ENCODE peak calls at places on chromosome 7, in four cellular contexts. One of them, this sample, is unnamed.

GRCh38 chr7:85914437-85914836 is 727.6 kb upstream of the SEMA3D start:
- DNase-seq in heart left ventricle: no peak
- DNase-seq in lower leg skin: no peak
- DNase-seq in breast epithelium: no peak
- DNase-seq in this sample: no peak

GRCh38 chr7:17681965-17682364 is 258.3 kb downstream of the SNX13 start:
- DNase-seq in heart left ventricle: no peak
- DNase-seq in lower leg skin: no peak
- DNase-seq in breast epithelium: no peak
- DNase-seq in this sample: no peak

GRCh38 chr7:39948375-39948774 is 1.7 kb upstream of the CDK13 start:
- DNase-seq in heart left ventricle: no peak
- DNase-seq in lower leg skin: no peak
- DNase-seq in breast epithelium: no peak
- DNase-seq in this sample: no peak

GRCh38 chr7:132666786-132667185 is 90.5 kb upstream of the PLXNA4 start:
- DNase-seq in heart left ventricle: no peak
- DNase-seq in lower leg skin: no peak
- DNase-seq in breast epithelium: no peak
- DNase-seq in this sample: no peak

GRCh38 chr7:97639036-97639435 is 92.8 kb upstream of the TAC1 start:
- DNase-seq in heart left ventricle: no peak
- DNase-seq in lower leg skin: no peak
- DNase-seq in breast epithelium: no peak
- DNase-seq in this sample: no peak

GRCh38 chr7:143299840-143300239 is 11.7 kb downstream of the CASP2 start:
- DNase-seq in heart left ventricle: no peak
- DNase-seq in lower leg skin: no peak
- DNase-seq in breast epithelium: no peak
- DNase-seq in this sample: no peak

GRCh38 chr7:38070718-38071117 is 107.3 kb upstream of the STARD3NL start:
- DNase-seq in heart left ventricle: no peak
- DNase-seq in lower leg skin: no peak
- DNase-seq in breast epithelium: no peak
- DNase-seq in this sample: no peak

GRCh38 chr7:20519641-20520040 is 95.8 kb upstream of the ABCB5 start:
- DNase-seq in heart left ventricle: no peak
- DNase-seq in lower leg skin: no peak
- DNase-seq in breast epithelium: no peak
- DNase-seq in this sample: no peak

GRCh38 chr7:55489552-55489951 is 82.8 kb downstream of the VOPP1 start:
- DNase-seq in heart left ventricle: no peak
- DNase-seq in lower leg skin: no peak
- DNase-seq in breast epithelium: no peak
- DNase-seq in this sample: no peak

GRCh38 chr7:43513236-43513635 is 69.7 kb upstream of the STK17A start:
- DNase-seq in heart left ventricle: no peak
- DNase-seq in lower leg skin: no peak
- DNase-seq in breast epithelium: no peak
- DNase-seq in this sample: no peak

GRCh38 chr7:922334-923107 is 32.0 kb downstream of the ADAP1 start:
- DNase-seq in heart left ventricle: peak
- DNase-seq in lower leg skin: no peak
- DNase-seq in breast epithelium: no peak
- DNase-seq in this sample: peak

GRCh38 chr7:8481752-8482446 is 48.5 kb downstream of the NXPH1 start:
- DNase-seq in heart left ventricle: peak
- DNase-seq in lower leg skin: peak
- DNase-seq in breast epithelium: no peak
- DNase-seq in this sample: no peak

GRCh38 chr7:18799899-18800298 is 304.4 kb downstream of the HDAC9 start:
- DNase-seq in heart left ventricle: no peak
- DNase-seq in lower leg skin: no peak
- DNase-seq in breast epithelium: no peak
- DNase-seq in this sample: no peak

GRCh38 chr7:67854236-67854635 is 857.6 kb downstream of the TYW1 start:
- DNase-seq in heart left ventricle: no peak
- DNase-seq in lower leg skin: no peak
- DNase-seq in breast epithelium: no peak
- DNase-seq in this sample: no peak

GRCh38 chr7:90320801-90321494 is at the start of gene FAM237B:
- DNase-seq in heart left ventricle: no peak
- DNase-seq in lower leg skin: no peak
- DNase-seq in breast epithelium: no peak
- DNase-seq in this sample: no peak

GRCh38 chr7:157483515-157483914 is 146.7 kb downstream of the DNAJB6 start:
- DNase-seq in heart left ventricle: no peak
- DNase-seq in lower leg skin: no peak
- DNase-seq in breast epithelium: no peak
- DNase-seq in this sample: no peak

GRCh38 chr7:47375121-47375551 is 206.8 kb downstream of the TNS3 start:
- DNase-seq in heart left ventricle: no peak
- DNase-seq in lower leg skin: no peak
- DNase-seq in breast epithelium: no peak
- DNase-seq in this sample: no peak

GRCh38 chr7:17302575-17303142 is 4.2 kb downstream of the AHR start:
- DNase-seq in heart left ventricle: no peak
- DNase-seq in lower leg skin: no peak
- DNase-seq in breast epithelium: no peak
- DNase-seq in this sample: no peak

GRCh38 chr7:137343483-137343841 is at the start of gene PTN:
- DNase-seq in heart left ventricle: peak
- DNase-seq in lower leg skin: no peak
- DNase-seq in breast epithelium: peak
- DNase-seq in this sample: no peak

GRCh38 chr7:69218634-69219033 is 379.6 kb upstream of the AUTS2 start:
- DNase-seq in heart left ventricle: no peak
- DNase-seq in lower leg skin: no peak
- DNase-seq in breast epithelium: no peak
- DNase-seq in this sample: no peak

GRCh38 chr7:3807825-3808224 is 506.8 kb downstream of the SDK1 start:
- DNase-seq in heart left ventricle: no peak
- DNase-seq in lower leg skin: no peak
- DNase-seq in breast epithelium: no peak
- DNase-seq in this sample: no peak

GRCh38 chr7:87060288-87060537 is 759 bp upstream of the ELAPOR2 start:
- DNase-seq in heart left ventricle: no peak
- DNase-seq in lower leg skin: no peak
- DNase-seq in breast epithelium: no peak
- DNase-seq in this sample: no peak

GRCh38 chr7:108000875-108001758 is 1.8 kb downstream of the LAMB1 start:
- DNase-seq in heart left ventricle: peak
- DNase-seq in lower leg skin: peak
- DNase-seq in breast epithelium: no peak
- DNase-seq in this sample: no peak
- TF ChIP-seq CTCF in heart left ventricle: no peak
- TF ChIP-seq CTCF in lower leg skin: no peak
- TF ChIP-seq CTCF in breast epithelium: no peak
- TF ChIP-seq CTCF in this sample: no peak

DNA sequence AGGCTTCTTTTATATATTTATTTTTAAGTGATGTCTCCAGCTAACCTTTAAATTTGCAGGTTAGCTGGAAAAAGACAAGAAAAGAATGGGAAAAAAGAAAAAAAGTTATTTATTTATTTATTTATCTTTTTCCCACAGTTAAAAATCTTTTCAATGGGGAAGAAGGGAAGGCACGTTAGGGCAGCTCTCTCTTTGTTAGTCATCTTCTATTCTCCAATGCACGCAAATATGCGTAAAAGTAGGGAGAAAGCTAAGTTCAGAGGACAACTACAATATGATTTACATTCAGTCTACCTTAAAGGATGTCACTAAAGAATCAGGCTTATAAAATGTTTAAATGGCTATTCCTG is 276 bp upstream of the GPR85 start:
- DNase-seq in heart left ventricle: no peak
- DNase-seq in lower leg skin: no peak
- DNase-seq in breast epithelium: no peak
- DNase-seq in this sample: no peak
- TF ChIP-seq CTCF in heart left ventricle: no peak
- TF ChIP-seq CTCF in lower leg skin: no peak
- TF ChIP-seq CTCF in breast epithelium: no peak
- TF ChIP-seq CTCF in this sample: no peak

DNA sequence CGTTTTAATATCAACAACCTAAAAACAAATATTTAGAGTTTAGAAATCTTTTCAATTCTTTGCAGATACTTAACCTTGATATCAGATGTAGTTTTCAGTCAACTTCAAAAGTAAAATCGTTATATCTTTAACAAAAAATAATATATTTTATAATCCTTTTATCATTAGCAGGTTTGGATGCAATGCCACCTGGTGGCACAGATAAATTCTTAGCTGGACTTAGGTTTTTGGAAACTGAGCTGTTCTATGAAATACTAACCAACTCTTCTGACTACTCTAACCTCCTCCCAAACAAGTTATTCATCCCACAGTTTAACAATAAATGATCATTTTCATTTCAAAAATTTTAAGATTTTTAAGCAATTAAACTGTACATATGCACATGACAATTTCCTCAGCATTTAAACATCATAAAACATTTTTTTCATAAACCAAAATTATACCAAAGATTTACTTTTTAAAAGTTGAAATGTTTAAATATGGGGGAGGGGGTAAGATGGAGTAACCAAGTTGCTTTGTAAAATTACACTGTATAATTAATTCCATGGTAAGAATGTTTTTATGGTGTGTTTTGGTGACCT is 56.9 kb downstream of the HIBADH start:
- DNase-seq in heart left ventricle: no peak
- DNase-seq in lower leg skin: no peak
- DNase-seq in breast epithelium: no peak
- DNase-seq in this sample: no peak
- TF ChIP-seq CTCF in heart left ventricle: peak
- TF ChIP-seq CTCF in lower leg skin: no peak
- TF ChIP-seq CTCF in breast epithelium: no peak
- TF ChIP-seq CTCF in this sample: no peak

GRCh38 chr7:107501593-107501992 is 31.7 kb downstream of the GPR22 start:
- DNase-seq in heart left ventricle: no peak
- DNase-seq in lower leg skin: no peak
- DNase-seq in breast epithelium: no peak
- DNase-seq in this sample: no peak
- TF ChIP-seq CTCF in heart left ventricle: peak
- TF ChIP-seq CTCF in lower leg skin: no peak
- TF ChIP-seq CTCF in breast epithelium: no peak
- TF ChIP-seq CTCF in this sample: no peak

GRCh38 chr7:112459645-112460044 is 9.4 kb downstream of the IFRD1 start:
- DNase-seq in heart left ventricle: no peak
- DNase-seq in lower leg skin: no peak
- DNase-seq in breast epithelium: no peak
- DNase-seq in this sample: no peak
- TF ChIP-seq CTCF in heart left ventricle: no peak
- TF ChIP-seq CTCF in lower leg skin: no peak
- TF ChIP-seq CTCF in breast epithelium: no peak
- TF ChIP-seq CTCF in this sample: no peak

GRCh38 chr7:41891967-41892755 is 189.3 kb upstream of the INHBA start:
- DNase-seq in heart left ventricle: peak
- DNase-seq in lower leg skin: no peak
- DNase-seq in breast epithelium: no peak
- DNase-seq in this sample: no peak
- TF ChIP-seq CTCF in heart left ventricle: no peak
- TF ChIP-seq CTCF in lower leg skin: no peak
- TF ChIP-seq CTCF in breast epithelium: no peak
- TF ChIP-seq CTCF in this sample: no peak

This sample was measured in omental fat pad.